ENCODE peak calls at places on chromosomes 3 and 15, in six cellular contexts. K, W, R, G, U and H are unnamed samples.

GRCh38 chr3:108021131-108021530 is 69.7 kb downstream of the CD47 start:
- DNase-seq in W (no peak), R (no peak), G (no peak), K (no peak), U (no peak), H (no peak)

GRCh38 chr3:167728176-167728575 is 6.5 kb downstream of the PDCD10 start:
- DNase-seq in R (no peak), G (no peak), U (peak; percentile 83), K (no peak), W (no peak), H (peak; percentile 69)

GRCh38 chr3:49415931-49416601 is 3.8 kb downstream of the TCTA start:
- DNase-seq in K (peak; percentile 32), G (no peak), U (no peak), R (no peak), W (no peak), H (no peak)

GRCh38 chr3:56816061-56816460 is 14.3 kb upstream of the ARHGEF3 start:
- DNase-seq in W (no peak), R (no peak), U (no peak), G (no peak), K (no peak), H (no peak)

GRCh38 chr15:72237286-72238224 is 6.6 kb upstream of the PKM start:
- DNase-seq in W (peak; percentile 78), U (peak; percentile 97), G (no peak), K (peak; percentile 32), R (no peak), H (peak; percentile 98)

GRCh38 chr3:187852842-187853727 is 107.8 kb upstream of the BCL6 start:
- DNase-seq in R (no peak), U (no peak), G (no peak), K (no peak), W (no peak), H (no peak)

GRCh38 chr3:148089171-148089570 is 608.5 kb upstream of the AGTR1 start:
- DNase-seq in W (no peak), R (no peak), G (no peak), K (no peak), U (no peak), H (no peak)

GRCh38 chr3:52436500-52437106 is 8.3 kb downstream of the SEMA3G start:
- DNase-seq in W (peak; percentile 30), R (no peak), U (no peak), G (no peak), K (no peak), H (no peak)

GRCh38 chr3:23778451-23778850 is 27.3 kb upstream of the UBE2E1 start:
- DNase-seq in R (no peak), U (no peak), G (no peak), W (no peak), K (no peak), H (no peak)

GRCh38 chr3:78728406-78729145 is 1039.2 kb downstream of the ROBO1 start:
- DNase-seq in W (peak; percentile 47), G (peak; percentile 99), K (no peak), U (no peak), R (peak; percentile 92), H (peak; percentile 75)

GRCh38 chr15:25862087-25862468 is 1.0 kb downstream of the ATP10A start:
- DNase-seq in R (no peak), W (no peak), G (no peak), U (no peak), K (no peak), H (no peak)

GRCh38 chr3:122577409-122578028 is at the start of gene PARP15:
- DNase-seq in U (no peak), W (no peak), R (no peak), G (no peak), K (peak; percentile 39), H (no peak)

GRCh38 chr3:133572158-133573053 is 1.1 kb upstream of the CDV3 start:
- DNase-seq in R (peak; percentile 34), K (no peak), U (no peak), W (no peak), G (no peak), H (no peak)

GRCh38 chr15:67091073-67091965 is 25.9 kb downstream of the SMAD3 start:
- DNase-seq in R (no peak), K (peak; percentile 55), G (no peak), W (no peak), U (peak; percentile 97), H (peak; percentile 96)

GRCh38 chr3:126101521-126101982 is 17.6 kb upstream of the SLC41A3 start:
- DNase-seq in U (no peak), W (no peak), K (no peak), R (no peak), G (no peak), H (no peak)

GRCh38 chr15:78284758-78285157 is 14.7 kb downstream of the SKIC8 start:
- DNase-seq in R (no peak), U (no peak), W (no peak), G (no peak), K (no peak), H (no peak)

GRCh38 chr3:14688525-14688924 is 13.6 kb downstream of the C3orf20 start:
- DNase-seq in K (no peak), G (no peak), R (no peak), W (no peak), U (no peak), H (no peak)

GRCh38 chr15:67085237-67085817 is 19.9 kb downstream of the SMAD3 start:
- DNase-seq in G (no peak), K (no peak), R (no peak), U (no peak), W (no peak), H (no peak)

GRCh38 chr3:11290743-11291680 is 18.8 kb downstream of the ATG7 start:
- DNase-seq in G (no peak), R (no peak), K (no peak), W (no peak), U (peak; percentile 89), H (peak; percentile 57)

GRCh38 chr3:40505599-40506462 is at the start of gene ZNF620:
- DNase-seq in G (peak; percentile 75), R (peak; percentile 77), U (peak; percentile 38), W (peak; percentile 25), K (peak; percentile 35), H (peak; percentile 54)

GRCh38 chr3:59769132-59769531 is 719.3 kb upstream of the CFAP20DC start:
- DNase-seq in R (no peak), W (no peak), G (peak; percentile 25), K (no peak), U (no peak), H (no peak)

GRCh38 chr15:69540622-69541021 is 88.0 kb downstream of the RPLP1 start:
- DNase-seq in W (no peak), G (peak; percentile 96), K (no peak), U (no peak), R (peak; percentile 43), H (peak; percentile 4)

GRCh38 chr3:109835958-109836357 is 498.6 kb upstream of the DPPA4 start:
- DNase-seq in G (no peak), K (no peak), R (no peak), W (no peak), U (no peak), H (no peak)

GRCh38 chr3:9196009-9196408 is 53.4 kb downstream of the SRGAP3 start:
- DNase-seq in G (no peak), K (no peak), U (no peak), R (no peak), W (no peak), H (no peak)

GRCh38 chr15:83559310-83559966 is 94.5 kb upstream of the ADAMTSL3 start:
- DNase-seq in W (peak; percentile 21), R (peak; percentile 88), G (peak; percentile 63), K (no peak), U (peak; percentile 58), H (peak; percentile 56)